ENCODE peak calls at places on chromosomes 2 and 18, in nine cellular contexts. One of them, this sample, is unnamed. For H3K27me3, the result is how much of the 10 kb centered on the place peaks cover.

GRCh38 chr2:85772019-85772745 is 18.4 kb downstream of the ATOH8 start:
- DNase-seq in HL-60: peak
- DNase-seq in K562: no peak
- DNase-seq in transverse colon: peak
- DNase-seq in sigmoid colon: peak
- DNase-seq in PC-9: peak
- DNase-seq in AG04450: peak
- DNase-seq in psoas muscle: peak
- DNase-seq in bronchial epithelial cell: peak
- DNase-seq in this sample: peak

GRCh38 chr2:39107156-39107555 is 13.7 kb downstream of the SOS1 start:
- DNase-seq in HL-60: no peak
- DNase-seq in K562: no peak
- DNase-seq in transverse colon: no peak
- DNase-seq in sigmoid colon: no peak
- DNase-seq in PC-9: no peak
- DNase-seq in AG04450: no peak
- DNase-seq in psoas muscle: no peak
- DNase-seq in bronchial epithelial cell: no peak
- DNase-seq in this sample: no peak

GRCh38 chr18:13289501-13290205 is 71.1 kb downstream of the LDLRAD4 start:
- DNase-seq in HL-60: no peak
- DNase-seq in K562: no peak
- DNase-seq in transverse colon: no peak
- DNase-seq in sigmoid colon: no peak
- DNase-seq in PC-9: no peak
- DNase-seq in AG04450: no peak
- DNase-seq in psoas muscle: no peak
- DNase-seq in bronchial epithelial cell: no peak
- DNase-seq in this sample: no peak

GRCh38 chr2:109059474-109060165 is 69.4 kb upstream of the SH3RF3 start:
- DNase-seq in HL-60: no peak
- DNase-seq in K562: no peak
- DNase-seq in transverse colon: no peak
- DNase-seq in sigmoid colon: no peak
- DNase-seq in PC-9: no peak
- DNase-seq in AG04450: no peak
- DNase-seq in psoas muscle: no peak
- DNase-seq in bronchial epithelial cell: no peak
- DNase-seq in this sample: no peak

GRCh38 chr2:206353685-206354084 is 79.2 kb downstream of the ZDBF2 start:
- DNase-seq in HL-60: no peak
- DNase-seq in K562: no peak
- DNase-seq in transverse colon: no peak
- DNase-seq in sigmoid colon: no peak
- DNase-seq in PC-9: no peak
- DNase-seq in AG04450: no peak
- DNase-seq in psoas muscle: no peak
- DNase-seq in bronchial epithelial cell: no peak
- DNase-seq in this sample: no peak

GRCh38 chr2:19851116-19851515 is 50.7 kb downstream of the TTC32 start:
- DNase-seq in HL-60: no peak
- DNase-seq in K562: no peak
- DNase-seq in transverse colon: no peak
- DNase-seq in sigmoid colon: no peak
- DNase-seq in PC-9: no peak
- DNase-seq in AG04450: no peak
- DNase-seq in psoas muscle: no peak
- DNase-seq in bronchial epithelial cell: peak
- DNase-seq in this sample: no peak

GRCh38 chr2:50401772-50402653 is 629.9 kb downstream of the NRXN1 start:
- DNase-seq in HL-60: peak
- DNase-seq in K562: peak
- DNase-seq in transverse colon: peak
- DNase-seq in sigmoid colon: peak
- DNase-seq in PC-9: no peak
- DNase-seq in AG04450: peak
- DNase-seq in psoas muscle: no peak
- DNase-seq in bronchial epithelial cell: peak
- DNase-seq in this sample: peak

GRCh38 chr2:200026312-200026711 is 70.9 kb downstream of the MAIP1 start:
- DNase-seq in HL-60: no peak
- DNase-seq in K562: no peak
- DNase-seq in transverse colon: no peak
- DNase-seq in sigmoid colon: no peak
- DNase-seq in PC-9: no peak
- DNase-seq in AG04450: no peak
- DNase-seq in psoas muscle: no peak
- DNase-seq in bronchial epithelial cell: no peak
- DNase-seq in this sample: no peak

GRCh38 chr2:172484253-172484652 is 56.9 kb downstream of the ITGA6 start:
- DNase-seq in HL-60: peak
- DNase-seq in K562: peak
- DNase-seq in transverse colon: no peak
- DNase-seq in sigmoid colon: no peak
- DNase-seq in PC-9: no peak
- DNase-seq in AG04450: no peak
- DNase-seq in psoas muscle: no peak
- DNase-seq in bronchial epithelial cell: peak
- DNase-seq in this sample: no peak

GRCh38 chr2:12005886-12006681 is 259.7 kb downstream of the LPIN1 start:
- DNase-seq in HL-60: peak
- DNase-seq in K562: peak
- DNase-seq in transverse colon: peak
- DNase-seq in sigmoid colon: no peak
- DNase-seq in PC-9: peak
- DNase-seq in AG04450: no peak
- DNase-seq in psoas muscle: no peak
- DNase-seq in bronchial epithelial cell: peak
- DNase-seq in this sample: peak

DNA sequence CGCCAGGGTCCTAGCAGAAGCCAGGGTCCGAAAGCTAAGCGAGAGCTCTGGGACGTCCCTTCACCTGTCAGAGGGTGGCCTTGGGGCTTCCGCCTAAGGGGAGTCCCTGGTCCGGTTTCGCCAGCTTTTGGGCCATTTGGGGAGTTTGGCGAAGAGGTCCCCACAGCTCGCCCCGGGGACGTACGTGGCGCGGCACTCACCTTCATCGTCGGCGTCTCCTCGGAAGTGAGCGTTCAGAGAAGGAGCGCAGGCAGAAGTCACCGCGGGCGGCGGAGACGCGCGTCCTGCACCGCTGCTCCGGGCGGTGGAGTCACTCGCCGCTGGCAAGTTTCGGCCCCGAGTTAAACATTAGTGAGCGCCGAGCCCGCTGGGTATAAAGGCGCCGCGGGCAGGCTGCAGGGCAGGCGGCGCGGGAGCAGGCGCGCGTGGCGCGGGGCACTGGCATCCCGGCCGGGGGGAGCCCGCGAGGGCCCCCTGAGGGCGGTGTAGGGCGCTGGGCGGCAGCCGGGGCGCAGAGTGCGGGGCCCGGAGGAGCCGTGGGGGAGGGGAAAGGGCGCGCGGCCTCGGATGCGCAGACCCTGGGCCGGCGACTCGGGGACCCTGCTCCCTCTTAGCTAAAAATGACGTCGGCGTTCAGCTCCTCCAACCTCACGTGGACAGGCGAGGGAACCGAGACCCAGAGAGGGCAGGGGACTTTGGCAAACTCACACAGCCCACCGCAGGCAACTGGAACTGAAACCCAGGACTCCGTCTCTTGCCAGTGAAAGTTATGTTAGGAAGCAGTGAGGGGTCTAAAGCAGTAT is at the start of gene DPP4:
- DNase-seq in HL-60: peak
- DNase-seq in K562: no peak
- DNase-seq in transverse colon: peak
- DNase-seq in sigmoid colon: peak
- DNase-seq in PC-9: no peak
- DNase-seq in AG04450: no peak
- DNase-seq in psoas muscle: peak
- DNase-seq in bronchial epithelial cell: no peak
- DNase-seq in this sample: peak
- TF ChIP-seq CTCF in HL-60: no peak
- TF ChIP-seq CTCF in K562: no peak
- TF ChIP-seq CTCF in transverse colon: no peak
- TF ChIP-seq CTCF in sigmoid colon: no peak
- TF ChIP-seq CTCF in PC-9: no peak
- TF ChIP-seq CTCF in AG04450: no peak
- TF ChIP-seq CTCF in psoas muscle: no peak
- TF ChIP-seq CTCF in bronchial epithelial cell: no peak
- TF ChIP-seq CTCF in this sample: no peak

GRCh38 chr18:49561127-49561376 is 805 bp upstream of the LIPG start:
- DNase-seq in HL-60: no peak
- DNase-seq in K562: no peak
- DNase-seq in transverse colon: no peak
- DNase-seq in sigmoid colon: no peak
- DNase-seq in PC-9: no peak
- DNase-seq in AG04450: no peak
- DNase-seq in psoas muscle: no peak
- DNase-seq in bronchial epithelial cell: no peak
- DNase-seq in this sample: no peak
- H3K4me3 ChIP-seq in HL-60: no peak
- H3K4me3 ChIP-seq in K562: no peak
- H3K4me3 ChIP-seq in transverse colon: peak
- H3K4me3 ChIP-seq in sigmoid colon: peak
- H3K4me3 ChIP-seq in PC-9: peak
- H3K4me3 ChIP-seq in AG04450: peak
- H3K4me3 ChIP-seq in psoas muscle: peak
- H3K4me3 ChIP-seq in bronchial epithelial cell: peak
- H3K4me3 ChIP-seq in this sample: peak

DNA sequence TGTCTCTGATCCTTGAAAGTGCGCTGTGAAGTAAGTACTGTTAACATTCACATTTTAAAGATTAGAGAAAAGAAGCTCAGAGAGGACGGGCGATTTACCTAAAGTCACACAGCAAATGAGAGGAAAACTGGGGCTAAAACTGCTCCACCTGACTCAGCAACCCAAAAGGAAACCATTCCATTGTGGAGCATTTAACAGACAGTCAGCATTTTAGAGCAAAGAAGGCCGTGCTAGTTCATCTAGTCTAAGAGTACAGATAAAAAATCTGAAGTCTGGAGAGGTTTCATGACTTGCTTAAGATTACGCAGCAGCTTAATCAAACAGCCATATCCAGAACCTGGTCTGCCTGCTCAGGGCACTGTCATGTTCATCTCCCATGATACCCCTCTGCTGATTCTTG is 19.9 kb upstream of the KCNF1 start:
- DNase-seq in HL-60: no peak
- DNase-seq in K562: no peak
- DNase-seq in transverse colon: no peak
- DNase-seq in sigmoid colon: no peak
- DNase-seq in PC-9: peak
- DNase-seq in AG04450: no peak
- DNase-seq in psoas muscle: no peak
- DNase-seq in bronchial epithelial cell: no peak
- DNase-seq in this sample: no peak
- H3K27me3 ChIP-seq in HL-60: under half
- H3K27me3 ChIP-seq in K562: under half
- H3K27me3 ChIP-seq in transverse colon: under half
- H3K27me3 ChIP-seq in sigmoid colon: under half
- H3K27me3 ChIP-seq in PC-9: under half
- H3K27me3 ChIP-seq in AG04450: under half
- H3K27me3 ChIP-seq in psoas muscle: under half
- H3K27me3 ChIP-seq in bronchial epithelial cell: under half
- H3K27me3 ChIP-seq in this sample: under half

DNA sequence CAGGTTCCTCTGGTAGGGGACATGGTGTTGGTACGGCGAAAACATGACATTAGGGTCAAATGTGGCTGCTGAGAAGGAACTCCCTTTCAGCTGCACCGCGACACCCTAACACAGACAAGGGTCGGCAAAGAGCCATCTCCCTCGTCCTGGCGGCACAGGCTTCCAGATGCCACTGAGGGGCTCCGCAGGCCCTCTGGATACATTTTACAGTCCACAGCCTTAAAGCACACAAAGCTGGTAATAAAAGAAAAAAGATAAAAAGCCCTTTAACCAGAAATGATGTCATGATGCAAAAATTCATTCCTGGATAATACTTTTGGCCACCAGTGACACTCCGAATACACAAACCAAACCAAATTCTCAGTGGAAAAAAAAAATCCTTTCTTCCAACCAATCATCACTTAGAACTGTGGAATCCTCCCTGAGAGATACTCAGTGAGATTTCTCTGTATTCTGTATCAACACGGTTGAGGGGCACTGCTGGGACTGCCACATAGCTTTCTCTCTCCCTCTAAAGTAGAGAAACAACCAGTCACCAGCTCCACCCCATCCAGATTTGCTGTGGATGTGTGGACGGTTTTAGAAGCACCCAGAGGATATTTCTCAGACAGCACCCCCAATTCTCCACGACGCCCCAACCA is 174.8 kb downstream of the HDAC4 start:
- DNase-seq in HL-60: no peak
- DNase-seq in K562: no peak
- DNase-seq in transverse colon: no peak
- DNase-seq in sigmoid colon: peak
- DNase-seq in PC-9: no peak
- DNase-seq in AG04450: peak
- DNase-seq in psoas muscle: peak
- DNase-seq in bronchial epithelial cell: no peak
- DNase-seq in this sample: no peak
- TF ChIP-seq CTCF in HL-60: no peak
- TF ChIP-seq CTCF in K562: no peak
- TF ChIP-seq CTCF in transverse colon: no peak
- TF ChIP-seq CTCF in sigmoid colon: no peak
- TF ChIP-seq CTCF in PC-9: no peak
- TF ChIP-seq CTCF in AG04450: no peak
- TF ChIP-seq CTCF in psoas muscle: no peak
- TF ChIP-seq CTCF in bronchial epithelial cell: no peak
- TF ChIP-seq CTCF in this sample: no peak

GRCh38 chr18:3799515-3799914 is 349.5 kb downstream of the TGIF1 start:
- DNase-seq in HL-60: no peak
- DNase-seq in K562: no peak
- DNase-seq in transverse colon: no peak
- DNase-seq in sigmoid colon: no peak
- DNase-seq in PC-9: no peak
- DNase-seq in AG04450: no peak
- DNase-seq in psoas muscle: no peak
- DNase-seq in bronchial epithelial cell: no peak
- DNase-seq in this sample: no peak

GRCh38 chr18:3796434-3796833 is 346.5 kb downstream of the TGIF1 start:
- DNase-seq in HL-60: no peak
- DNase-seq in K562: no peak
- DNase-seq in transverse colon: no peak
- DNase-seq in sigmoid colon: no peak
- DNase-seq in PC-9: no peak
- DNase-seq in AG04450: no peak
- DNase-seq in psoas muscle: no peak
- DNase-seq in bronchial epithelial cell: no peak
- DNase-seq in this sample: no peak

GRCh38 chr18:3794537-3795348 is 344.8 kb downstream of the TGIF1 start:
- DNase-seq in HL-60: no peak
- DNase-seq in K562: peak
- DNase-seq in transverse colon: no peak
- DNase-seq in sigmoid colon: no peak
- DNase-seq in PC-9: peak
- DNase-seq in AG04450: peak
- DNase-seq in psoas muscle: no peak
- DNase-seq in bronchial epithelial cell: peak
- DNase-seq in this sample: peak

GRCh38 chr18:3793545-3793944 is 343.6 kb downstream of the TGIF1 start:
- DNase-seq in HL-60: no peak
- DNase-seq in K562: no peak
- DNase-seq in transverse colon: no peak
- DNase-seq in sigmoid colon: no peak
- DNase-seq in PC-9: no peak
- DNase-seq in AG04450: no peak
- DNase-seq in psoas muscle: no peak
- DNase-seq in bronchial epithelial cell: no peak
- DNase-seq in this sample: no peak

GRCh38 chr18:3798032-3798431 is 348.1 kb downstream of the TGIF1 start:
- DNase-seq in HL-60: no peak
- DNase-seq in K562: no peak
- DNase-seq in transverse colon: no peak
- DNase-seq in sigmoid colon: no peak
- DNase-seq in PC-9: no peak
- DNase-seq in AG04450: no peak
- DNase-seq in psoas muscle: no peak
- DNase-seq in bronchial epithelial cell: no peak
- DNase-seq in this sample: no peak
- H3K4me3 ChIP-seq in HL-60: no peak
- H3K4me3 ChIP-seq in K562: no peak
- H3K4me3 ChIP-seq in transverse colon: no peak
- H3K4me3 ChIP-seq in sigmoid colon: no peak
- H3K4me3 ChIP-seq in PC-9: no peak
- H3K4me3 ChIP-seq in AG04450: no peak
- H3K4me3 ChIP-seq in psoas muscle: no peak
- H3K4me3 ChIP-seq in bronchial epithelial cell: no peak
- H3K4me3 ChIP-seq in this sample: no peak

This sample was measured in body of pancreas.